ENCODE peak calls at places on chromosome 3, in five cellular contexts. G is IMR-90, T is kidney epithelial cell, D is right cardiac atrium, H is neuronal stem cell. Z is an unnamed sample.

GRCh38 chr3:31157893-31158620 is 263.6 kb upstream of the GADL1 start:
- DNase-seq in H (no peak), T (no peak), G (no peak), D (no peak), Z (no peak)

GRCh38 chr3:15708882-15709677 is 88.7 kb downstream of the ANKRD28 start:
- DNase-seq in G (peak; percentile 78), H (no peak), T (no peak), D (no peak), Z (no peak)

GRCh38 chr3:94032187-94032586 is 3.8 kb upstream of the STX19 start:
- DNase-seq in G (peak; percentile 37), T (no peak), H (no peak), D (no peak), Z (no peak)

GRCh38 chr3:152260026-152260425 is 8.7 kb upstream of the MBNL1 start:
- DNase-seq in T (no peak), D (no peak), H (no peak), G (peak; percentile 32), Z (no peak)

GRCh38 chr3:149353581-149354184 is 20.2 kb upstream of the TM4SF18 start:
- DNase-seq in G (no peak), H (no peak), T (no peak), D (no peak), Z (no peak)

GRCh38 chr3:60829058-60829457 is 422.2 kb downstream of the FHIT start:
- DNase-seq in H (no peak), G (no peak), T (no peak), D (no peak), Z (no peak)

GRCh38 chr3:159818399-159818798 is 170.2 kb upstream of the IL12A start:
- DNase-seq in T (no peak), H (no peak), G (no peak), D (peak; percentile 56), Z (no peak)

GRCh38 chr3:48429416-48430358 is at the start of gene PLXNB1:
- DNase-seq in D (peak; percentile 82), H (peak; percentile 76), T (no peak), G (peak; percentile 71), Z (peak; percentile 60)

GRCh38 chr3:49715611-49716121 is 3.8 kb downstream of the AMIGO3 start:
- DNase-seq in D (peak; percentile 40), G (no peak), H (no peak), T (no peak), Z (no peak)

GRCh38 chr3:73319179-73319769 is 257.8 kb downstream of the EBLN2 start:
- DNase-seq in T (no peak), G (no peak), D (no peak), H (no peak), Z (no peak)

GRCh38 chr3:48468329-48468731 is 21.8 kb downstream of the ATRIP start:
- DNase-seq in T (no peak), H (no peak), G (no peak), D (no peak), Z (no peak)

GRCh38 chr3:34703058-34703457 is 904.6 kb downstream of the PDCD6IP start:
- DNase-seq in D (no peak), T (no peak), G (no peak), H (no peak), Z (no peak)

GRCh38 chr3:169522595-169523529 is 140.7 kb downstream of the MECOM start:
- DNase-seq in G (no peak), T (no peak), D (no peak), H (no peak), Z (no peak)

GRCh38 chr3:80439490-80439889 is 671.7 kb upstream of the ROBO1 start:
- DNase-seq in H (no peak), G (no peak), T (no peak), D (no peak), Z (no peak)

GRCh38 chr3:37814547-37814946 is 47.1 kb upstream of the CTDSPL start:
- DNase-seq in H (no peak), D (no peak), T (no peak), G (peak; percentile 31), Z (no peak)

GRCh38 chr3:84141571-84141970 is 817.2 kb upstream of the CADM2 start:
- DNase-seq in T (no peak), H (no peak), G (peak; percentile 41), D (no peak), Z (no peak)

GRCh38 chr3:174191380-174191779 is 667.8 kb upstream of the NAALADL2 start:
- DNase-seq in H (no peak), G (no peak), D (no peak), T (no peak), Z (no peak)

GRCh38 chr3:52029535-52029934 is 26.8 kb downstream of the DUSP7 start:
- DNase-seq in T (no peak), H (no peak), D (peak; percentile 38), G (no peak), Z (no peak)

GRCh38 chr3:185693985-185694675 is 108.0 kb downstream of the SENP2 start:
- DNase-seq in H (no peak), D (no peak), G (peak; percentile 59), T (no peak), Z (no peak)

GRCh38 chr3:106249159-106249558 is 380.3 kb upstream of the CBLB start:
- DNase-seq in G (peak; percentile 81), H (no peak), D (no peak), T (no peak), Z (no peak)

GRCh38 chr3:29275309-29275708 is 5.6 kb upstream of the RBMS3 start:
- DNase-seq in H (no peak), T (no peak), D (peak; percentile 66), G (peak; percentile 61), Z (no peak)

GRCh38 chr3:151568095-151568685 is 107.3 kb upstream of the IGSF10 start:
- DNase-seq in G (no peak), H (no peak), T (no peak), D (no peak), Z (no peak)

GRCh38 chr3:143769663-143770062 is 78.6 kb downstream of the SLC9A9 start:
- DNase-seq in G (peak; percentile 57), D (no peak), T (no peak), H (no peak), Z (no peak)

GRCh38 chr3:106512846-106513245 is 644.0 kb upstream of the CBLB start:
- DNase-seq in G (no peak), D (no peak), H (no peak), T (no peak), Z (no peak)

GRCh38 chr3:188929138-188929537 is 242.6 kb upstream of the TPRG1 start:
- DNase-seq in D (no peak), H (no peak), G (no peak), T (no peak), Z (no peak)

GRCh38 chr3:111764645-111765091 is 94.4 kb upstream of the PHLDB2 start:
- DNase-seq in H (no peak), D (no peak), G (peak; percentile 59), T (peak; percentile 56), Z (no peak)

GRCh38 chr3:128466840-128467541 is at the start of gene DNAJB8:
- DNase-seq in D (no peak), T (no peak), H (no peak), G (no peak), Z (no peak)

GRCh38 chr3:114005406-114005987 is 50.8 kb downstream of the CCDC191 start:
- DNase-seq in G (no peak), H (no peak), D (no peak), T (no peak), Z (no peak)

GRCh38 chr3:109224333-109224732 is 87.8 kb downstream of the C3orf85 start:
- DNase-seq in G (no peak), H (no peak), D (no peak), T (no peak), Z (no peak)

GRCh38 chr3:111485086-111485485 is 56.9 kb upstream of the CD96 start:
- DNase-seq in H (no peak), G (no peak), T (no peak), D (no peak), Z (no peak)

GRCh38 chr3:99131876-99132275 is 230.4 kb upstream of the DCBLD2 start:
- DNase-seq in H (no peak), D (no peak), T (no peak), G (no peak), Z (no peak)

GRCh38 chr3:101081990-101082389 is 88.8 kb upstream of the ABI3BP start:
- DNase-seq in D (no peak), H (no peak), G (peak; percentile 88), T (no peak), Z (no peak)

GRCh38 chr3:49015072-49015471 is 3.3 kb downstream of the DALRD3 start:
- DNase-seq in H (no peak), D (no peak), G (no peak), T (no peak), Z (no peak)

GRCh38 chr3:197372076-197372661 is 73.8 kb upstream of the DLG1 start:
- DNase-seq in T (peak; percentile 93), D (no peak), G (peak; percentile 87), H (no peak), Z (no peak)

GRCh38 chr3:111070772-111071256 is 802 bp upstream of the NECTIN3 start:
- DNase-seq in H (no peak), T (peak; percentile 41), D (no peak), G (no peak), Z (no peak)

GRCh38 chr3:81764665-81765064 is 3.2 kb upstream of the GBE1 start:
- DNase-seq in H (no peak), T (no peak), D (no peak), G (no peak), Z (no peak)